ENCODE peak calls at places on chromosomes 7 and 10, in ten cellular contexts. One of them, this sample, is unnamed.

GRCh38 chr7:157461805-157462771 is 125.3 kb downstream of the DNAJB6 start:
- DNase-seq in SK-N-SH: no peak
- DNase-seq in GM23338: no peak
- DNase-seq in GM23248: no peak
- DNase-seq in HCT116: no peak
- DNase-seq in MM.1S: no peak
- DNase-seq in OCI-LY7: no peak
- DNase-seq in hepatocyte: no peak
- DNase-seq in PC-3: no peak
- DNase-seq in Karpas-422: no peak
- DNase-seq in this sample: no peak

GRCh38 chr10:131905603-131906268 is 4.9 kb downstream of the PPP2R2D start:
- DNase-seq in SK-N-SH: no peak
- DNase-seq in GM23338: no peak
- DNase-seq in GM23248: no peak
- DNase-seq in HCT116: no peak
- DNase-seq in MM.1S: no peak
- DNase-seq in OCI-LY7: no peak
- DNase-seq in hepatocyte: no peak
- DNase-seq in PC-3: no peak
- DNase-seq in Karpas-422: peak; percentile 37
- DNase-seq in this sample: no peak

GRCh38 chr10:131979821-131980270 is 1.9 kb downstream of the BNIP3 start:
- DNase-seq in SK-N-SH: peak; percentile 56
- DNase-seq in GM23338: no peak
- DNase-seq in GM23248: peak; percentile 75
- DNase-seq in HCT116: no peak
- DNase-seq in MM.1S: no peak
- DNase-seq in OCI-LY7: no peak
- DNase-seq in hepatocyte: peak; percentile 36
- DNase-seq in PC-3: peak; percentile 29
- DNase-seq in Karpas-422: no peak
- DNase-seq in this sample: no peak

GRCh38 chr10:43689618-43689954 is 40.9 kb upstream of the ZNF32 start:
- DNase-seq in SK-N-SH: peak; percentile 82
- DNase-seq in GM23338: peak; percentile 66
- DNase-seq in GM23248: peak; percentile 58
- DNase-seq in HCT116: no peak
- DNase-seq in MM.1S: no peak
- DNase-seq in OCI-LY7: no peak
- DNase-seq in hepatocyte: peak; percentile 56
- DNase-seq in PC-3: peak; percentile 14
- DNase-seq in Karpas-422: no peak
- DNase-seq in this sample: no peak

GRCh38 chr7:3013975-3014792 is 29.5 kb downstream of the CARD11 start:
- DNase-seq in SK-N-SH: no peak
- DNase-seq in GM23338: no peak
- DNase-seq in GM23248: no peak
- DNase-seq in HCT116: no peak
- DNase-seq in MM.1S: no peak
- DNase-seq in OCI-LY7: no peak
- DNase-seq in hepatocyte: no peak
- DNase-seq in PC-3: no peak
- DNase-seq in Karpas-422: no peak
- DNase-seq in this sample: no peak

GRCh38 chr7:125481323-125481722 is 551.7 kb upstream of the POT1 start:
- DNase-seq in SK-N-SH: no peak
- DNase-seq in GM23338: no peak
- DNase-seq in GM23248: no peak
- DNase-seq in HCT116: no peak
- DNase-seq in MM.1S: no peak
- DNase-seq in OCI-LY7: no peak
- DNase-seq in hepatocyte: no peak
- DNase-seq in PC-3: no peak
- DNase-seq in Karpas-422: no peak
- DNase-seq in this sample: no peak

GRCh38 chr7:134907639-134908038 is 78.7 kb upstream of the AGBL3 start:
- DNase-seq in SK-N-SH: no peak
- DNase-seq in GM23338: no peak
- DNase-seq in GM23248: peak; percentile 43
- DNase-seq in HCT116: no peak
- DNase-seq in MM.1S: no peak
- DNase-seq in OCI-LY7: no peak
- DNase-seq in hepatocyte: no peak
- DNase-seq in PC-3: no peak
- DNase-seq in Karpas-422: no peak
- DNase-seq in this sample: no peak

GRCh38 chr10:112689327-112689726 is 242.3 kb downstream of the VTI1A start:
- DNase-seq in SK-N-SH: peak; percentile 22
- DNase-seq in GM23338: peak; percentile 71
- DNase-seq in GM23248: peak; percentile 14
- DNase-seq in HCT116: peak; percentile 10
- DNase-seq in MM.1S: no peak
- DNase-seq in OCI-LY7: no peak
- DNase-seq in hepatocyte: peak; percentile 27
- DNase-seq in PC-3: peak; percentile 15
- DNase-seq in Karpas-422: no peak
- DNase-seq in this sample: peak; percentile 14

GRCh38 chr7:1729183-1729582 is 59.1 kb downstream of the ELFN1 start:
- DNase-seq in SK-N-SH: no peak
- DNase-seq in GM23338: no peak
- DNase-seq in GM23248: no peak
- DNase-seq in HCT116: no peak
- DNase-seq in MM.1S: no peak
- DNase-seq in OCI-LY7: no peak
- DNase-seq in hepatocyte: no peak
- DNase-seq in PC-3: no peak
- DNase-seq in Karpas-422: no peak
- DNase-seq in this sample: no peak

GRCh38 chr10:95406651-95407280 is 116.0 kb upstream of the PDLIM1 start:
- DNase-seq in SK-N-SH: no peak
- DNase-seq in GM23338: no peak
- DNase-seq in GM23248: no peak
- DNase-seq in HCT116: no peak
- DNase-seq in MM.1S: no peak
- DNase-seq in OCI-LY7: no peak
- DNase-seq in hepatocyte: peak; percentile 72
- DNase-seq in PC-3: peak; percentile 91
- DNase-seq in Karpas-422: no peak
- DNase-seq in this sample: peak; percentile 93

GRCh38 chr10:30368065-30368718 is 19.1 kb upstream of the MTPAP start:
- DNase-seq in SK-N-SH: no peak
- DNase-seq in GM23338: peak; percentile 20
- DNase-seq in GM23248: peak; percentile 50
- DNase-seq in HCT116: no peak
- DNase-seq in MM.1S: no peak
- DNase-seq in OCI-LY7: no peak
- DNase-seq in hepatocyte: no peak
- DNase-seq in PC-3: no peak
- DNase-seq in Karpas-422: no peak
- DNase-seq in this sample: no peak

GRCh38 chr7:12067156-12067831 is 143.8 kb upstream of the TMEM106B start:
- DNase-seq in SK-N-SH: peak; percentile 60
- DNase-seq in GM23338: peak; percentile 89
- DNase-seq in GM23248: peak; percentile 55
- DNase-seq in HCT116: peak; percentile 58
- DNase-seq in MM.1S: peak; percentile 48
- DNase-seq in OCI-LY7: peak; percentile 23
- DNase-seq in hepatocyte: peak; percentile 79
- DNase-seq in PC-3: peak; percentile 83
- DNase-seq in Karpas-422: peak; percentile 84
- DNase-seq in this sample: no peak

GRCh38 chr10:31947144-31947926 is 18.7 kb upstream of the ARHGAP12 start:
- DNase-seq in SK-N-SH: peak; percentile 50
- DNase-seq in GM23338: no peak
- DNase-seq in GM23248: peak; percentile 95
- DNase-seq in HCT116: peak; percentile 79
- DNase-seq in MM.1S: no peak
- DNase-seq in OCI-LY7: peak; percentile 34
- DNase-seq in hepatocyte: peak; percentile 78
- DNase-seq in PC-3: peak; percentile 86
- DNase-seq in Karpas-422: no peak
- DNase-seq in this sample: peak; percentile 46

GRCh38 chr10:35346248-35346647 is 9.9 kb downstream of the CCNY start:
- DNase-seq in SK-N-SH: no peak
- DNase-seq in GM23338: no peak
- DNase-seq in GM23248: no peak
- DNase-seq in HCT116: no peak
- DNase-seq in MM.1S: no peak
- DNase-seq in OCI-LY7: no peak
- DNase-seq in hepatocyte: no peak
- DNase-seq in PC-3: no peak
- DNase-seq in Karpas-422: no peak
- DNase-seq in this sample: no peak

GRCh38 chr10:74766501-74766900 is 59.9 kb upstream of the KAT6B start:
- DNase-seq in SK-N-SH: no peak
- DNase-seq in GM23338: no peak
- DNase-seq in GM23248: peak; percentile 24
- DNase-seq in HCT116: no peak
- DNase-seq in MM.1S: no peak
- DNase-seq in OCI-LY7: no peak
- DNase-seq in hepatocyte: no peak
- DNase-seq in PC-3: peak; percentile 71
- DNase-seq in Karpas-422: no peak
- DNase-seq in this sample: peak; percentile 21

GRCh38 chr7:107036535-107036934 is 8.0 kb upstream of the PRKAR2B start:
- DNase-seq in SK-N-SH: no peak
- DNase-seq in GM23338: no peak
- DNase-seq in GM23248: no peak
- DNase-seq in HCT116: no peak
- DNase-seq in MM.1S: no peak
- DNase-seq in OCI-LY7: no peak
- DNase-seq in hepatocyte: no peak
- DNase-seq in PC-3: no peak
- DNase-seq in Karpas-422: no peak
- DNase-seq in this sample: no peak

GRCh38 chr10:102660891-102661613 is 16.8 kb downstream of the TRIM8 start:
- DNase-seq in SK-N-SH: peak; percentile 91
- DNase-seq in GM23338: no peak
- DNase-seq in GM23248: peak; percentile 68
- DNase-seq in HCT116: no peak
- DNase-seq in MM.1S: peak; percentile 87
- DNase-seq in OCI-LY7: peak; percentile 94
- DNase-seq in hepatocyte: peak; percentile 65
- DNase-seq in PC-3: no peak
- DNase-seq in Karpas-422: peak; percentile 63
- DNase-seq in this sample: no peak

GRCh38 chr10:84353052-84353803 is 24.8 kb downstream of the CCSER2 start:
- DNase-seq in SK-N-SH: no peak
- DNase-seq in GM23338: peak; percentile 57
- DNase-seq in GM23248: no peak
- DNase-seq in HCT116: no peak
- DNase-seq in MM.1S: no peak
- DNase-seq in OCI-LY7: no peak
- DNase-seq in hepatocyte: no peak
- DNase-seq in PC-3: no peak
- DNase-seq in Karpas-422: no peak
- DNase-seq in this sample: no peak

GRCh38 chr7:97418312-97418711 is 300.8 kb downstream of the SDHAF3 start:
- DNase-seq in SK-N-SH: peak; percentile 20
- DNase-seq in GM23338: peak; percentile 45
- DNase-seq in GM23248: no peak
- DNase-seq in HCT116: peak; percentile 8
- DNase-seq in MM.1S: no peak
- DNase-seq in OCI-LY7: peak; percentile 3
- DNase-seq in hepatocyte: no peak
- DNase-seq in PC-3: no peak
- DNase-seq in Karpas-422: peak; percentile 66
- DNase-seq in this sample: no peak
- H3K9me2 ChIP-seq in SK-N-SH: no peaks in the 10 kb centered on the region
- H3K9me2 ChIP-seq in GM23338: no peaks in the 10 kb centered on the region
- H3K9me2 ChIP-seq in GM23248: no peaks in the 10 kb centered on the region
- H3K9me2 ChIP-seq in HCT116: no peaks in the 10 kb centered on the region
- H3K9me2 ChIP-seq in MM.1S: no peaks in the 10 kb centered on the region
- H3K9me2 ChIP-seq in OCI-LY7: no peaks in the 10 kb centered on the region
- H3K9me2 ChIP-seq in hepatocyte: no peaks in the 10 kb centered on the region
- H3K9me2 ChIP-seq in PC-3: no peaks in the 10 kb centered on the region
- H3K9me2 ChIP-seq in Karpas-422: no peaks in the 10 kb centered on the region
- H3K9me2 ChIP-seq in this sample: no peaks in the 10 kb centered on the region

DNA sequence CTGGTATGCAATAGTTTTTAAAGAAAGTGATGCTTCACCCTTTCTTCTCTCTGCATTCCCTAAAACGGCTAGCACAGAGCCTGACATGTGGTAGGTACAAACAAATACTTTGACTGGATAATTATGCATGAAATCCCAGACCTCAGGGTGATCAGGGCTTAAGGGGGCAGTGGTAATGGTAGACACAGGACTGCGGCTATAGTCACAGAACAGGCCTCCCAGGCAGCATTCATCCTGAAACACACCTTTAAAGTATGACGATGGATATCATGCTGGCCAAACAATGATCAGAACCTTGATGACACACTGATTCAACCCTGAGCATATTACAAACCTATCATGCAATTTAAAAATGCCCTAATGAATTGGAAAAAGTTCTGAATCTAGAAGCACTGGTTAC is 110.8 kb downstream of the PIP4K2A start:
- DNase-seq in SK-N-SH: no peak
- DNase-seq in GM23338: no peak
- DNase-seq in GM23248: no peak
- DNase-seq in HCT116: no peak
- DNase-seq in MM.1S: no peak
- DNase-seq in OCI-LY7: no peak
- DNase-seq in hepatocyte: no peak
- DNase-seq in PC-3: no peak
- DNase-seq in Karpas-422: no peak
- DNase-seq in this sample: no peak
- H3K4me1 ChIP-seq in SK-N-SH: peaks cover 5% of the 10 kb centered on the region
- H3K4me1 ChIP-seq in GM23338: peaks cover 9% of the 10 kb centered on the region
- H3K4me1 ChIP-seq in GM23248: peaks cover 29% of the 10 kb centered on the region
- H3K4me1 ChIP-seq in HCT116: peaks cover 38% of the 10 kb centered on the region
- H3K4me1 ChIP-seq in MM.1S: peaks cover 30% of the 10 kb centered on the region
- H3K4me1 ChIP-seq in OCI-LY7: peaks cover 72% of the 10 kb centered on the region
- H3K4me1 ChIP-seq in hepatocyte: no peaks in the 10 kb centered on the region
- H3K4me1 ChIP-seq in PC-3: peaks cover 34% of the 10 kb centered on the region
- H3K4me1 ChIP-seq in Karpas-422: peaks cover 18% of the 10 kb centered on the region
- H3K4me1 ChIP-seq in this sample: peaks cover 16% of the 10 kb centered on the region

GRCh38 chr10:130109796-130110235 is 814 bp downstream of the C10orf143 start:
- DNase-seq in SK-N-SH: peak; percentile 75
- DNase-seq in GM23338: peak; percentile 88
- DNase-seq in GM23248: peak; percentile 83
- DNase-seq in HCT116: peak; percentile 49
- DNase-seq in MM.1S: peak; percentile 76
- DNase-seq in OCI-LY7: peak; percentile 82
- DNase-seq in hepatocyte: peak; percentile 89
- DNase-seq in PC-3: peak; percentile 80
- DNase-seq in Karpas-422: peak; percentile 93
- DNase-seq in this sample: peak; percentile 65
- H3K9me2 ChIP-seq in SK-N-SH: no peaks in the 10 kb centered on the region
- H3K9me2 ChIP-seq in GM23338: peaks cover under 1% of the 10 kb centered on the region
- H3K9me2 ChIP-seq in GM23248: no peaks in the 10 kb centered on the region
- H3K9me2 ChIP-seq in HCT116: no peaks in the 10 kb centered on the region
- H3K9me2 ChIP-seq in MM.1S: no peaks in the 10 kb centered on the region
- H3K9me2 ChIP-seq in OCI-LY7: no peaks in the 10 kb centered on the region
- H3K9me2 ChIP-seq in hepatocyte: no peaks in the 10 kb centered on the region
- H3K9me2 ChIP-seq in PC-3: no peaks in the 10 kb centered on the region
- H3K9me2 ChIP-seq in Karpas-422: no peaks in the 10 kb centered on the region
- H3K9me2 ChIP-seq in this sample: no peaks in the 10 kb centered on the region

DNA sequence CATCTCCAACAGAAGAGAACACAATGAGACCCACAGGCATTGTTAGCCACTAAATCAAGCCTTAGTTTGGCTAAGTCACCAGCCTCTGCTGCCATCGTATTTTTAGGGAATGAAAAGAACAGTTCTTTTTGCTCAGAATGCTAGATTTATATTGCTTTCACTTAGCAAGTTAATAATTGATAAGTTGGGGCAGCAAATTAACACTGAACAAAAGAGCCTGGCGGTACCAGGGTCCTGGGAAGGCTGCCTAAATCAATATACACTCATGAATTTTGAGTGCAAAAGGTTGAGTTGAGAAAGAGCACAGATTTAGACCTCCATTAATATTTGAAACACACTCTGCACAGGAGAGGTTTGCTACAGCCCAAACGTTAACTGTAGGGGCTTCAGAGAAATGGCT is 767.7 kb downstream of the TYW1 start:
- DNase-seq in SK-N-SH: no peak
- DNase-seq in GM23338: no peak
- DNase-seq in GM23248: no peak
- DNase-seq in HCT116: no peak
- DNase-seq in MM.1S: no peak
- DNase-seq in OCI-LY7: no peak
- DNase-seq in hepatocyte: peak; percentile 10
- DNase-seq in PC-3: no peak
- DNase-seq in Karpas-422: no peak
- DNase-seq in this sample: no peak
- H3K4me1 ChIP-seq in SK-N-SH: no peaks in the 10 kb centered on the region
- H3K4me1 ChIP-seq in GM23338: no peaks in the 10 kb centered on the region
- H3K4me1 ChIP-seq in GM23248: no peaks in the 10 kb centered on the region
- H3K4me1 ChIP-seq in HCT116: no peaks in the 10 kb centered on the region
- H3K4me1 ChIP-seq in MM.1S: no peaks in the 10 kb centered on the region
- H3K4me1 ChIP-seq in OCI-LY7: no peaks in the 10 kb centered on the region
- H3K4me1 ChIP-seq in hepatocyte: no peaks in the 10 kb centered on the region
- H3K4me1 ChIP-seq in PC-3: no peaks in the 10 kb centered on the region
- H3K4me1 ChIP-seq in Karpas-422: no peaks in the 10 kb centered on the region
- H3K4me1 ChIP-seq in this sample: no peaks in the 10 kb centered on the region

This sample was measured in PC-9.